ENCODE peak calls at places on chromosomes 12 and 14, in nine cellular contexts. L, V, F, T, J, M, C, D and E are unnamed samples.

GRCh38 chr14:103314496-103315277 is 19.4 kb upstream of the EIF5 start:
- DNase-seq in D (no peak), C (no peak), T (peak; percentile 23), F (no peak), M (no peak), V (no peak), J (no peak), L (no peak), E (no peak)

GRCh38 chr12:96445743-96446655 is 43.4 kb upstream of the CFAP54 start:
- DNase-seq in D (no peak), M (no peak), L (peak; percentile 21), J (peak; percentile 71), C (no peak), F (peak; percentile 52), V (peak; percentile 50), T (no peak), E (no peak)

GRCh38 chr12:42124764-42125371 is 19.8 kb downstream of the GXYLT1 start:
- DNase-seq in D (no peak), T (peak; percentile 25), V (no peak), L (no peak), C (no peak), F (no peak), M (no peak), J (no peak), E (no peak)

GRCh38 chr14:54651649-54652048 is 84.7 kb downstream of the SAMD4A start:
- DNase-seq in C (no peak), L (no peak), F (no peak), T (no peak), M (no peak), V (no peak), D (no peak), J (peak; percentile 20), E (no peak)

GRCh38 chr14:30564235-30564867 is 5.4 kb downstream of the G2E3 start:
- DNase-seq in M (no peak), C (no peak), V (no peak), F (no peak), D (no peak), T (no peak), J (no peak), L (no peak), E (no peak)

GRCh38 chr14:51382506-51382905 is 142.5 kb downstream of the TMX1 start:
- DNase-seq in T (no peak), V (no peak), M (no peak), F (no peak), L (no peak), D (peak; percentile 24), J (no peak), C (no peak), E (no peak)

GRCh38 chr14:103056322-103057027 is 874 bp downstream of the CDC42BPB start:
- DNase-seq in M (peak; percentile 83), T (no peak), C (peak; percentile 82), D (peak; percentile 70), J (peak; percentile 64), V (peak; percentile 38), L (no peak), F (no peak), E (peak; percentile 58)

GRCh38 chr14:38279556-38279955 is 23.7 kb upstream of the CLEC14A start:
- DNase-seq in F (no peak), L (no peak), M (no peak), V (no peak), D (no peak), J (no peak), T (no peak), C (no peak), E (no peak)